ENCODE peak calls at places on chromosome 15, in seven cellular contexts. One of them, this sample, is unnamed.

GRCh38 chr15:88849376-88850122 is 45.8 kb downstream of the HAPLN3 start:
- DNase-seq in cardiac muscle cell: no peak
- DNase-seq in choroid plexus epithelial cell: no peak
- DNase-seq in mammary epithelial cell: no peak
- DNase-seq in neural progenitor cell: no peak
- DNase-seq in heart left ventricle: no peak
- DNase-seq in dorsolateral prefrontal cortex: no peak
- DNase-seq in this sample: no peak

GRCh38 chr15:32919749-32920414 is 202.1 kb downstream of the GREM1 start:
- DNase-seq in cardiac muscle cell: peak
- DNase-seq in choroid plexus epithelial cell: peak
- DNase-seq in mammary epithelial cell: no peak
- DNase-seq in neural progenitor cell: no peak
- DNase-seq in heart left ventricle: no peak
- DNase-seq in dorsolateral prefrontal cortex: no peak
- DNase-seq in this sample: peak

GRCh38 chr15:82535566-82536408 is 4.5 kb downstream of the RPS17 start:
- DNase-seq in cardiac muscle cell: no peak
- DNase-seq in choroid plexus epithelial cell: no peak
- DNase-seq in mammary epithelial cell: no peak
- DNase-seq in neural progenitor cell: no peak
- DNase-seq in heart left ventricle: no peak
- DNase-seq in dorsolateral prefrontal cortex: no peak
- DNase-seq in this sample: no peak

GRCh38 chr15:25375557-25375956 is 63.3 kb downstream of the UBE3A start:
- DNase-seq in cardiac muscle cell: peak
- DNase-seq in choroid plexus epithelial cell: no peak
- DNase-seq in mammary epithelial cell: no peak
- DNase-seq in neural progenitor cell: no peak
- DNase-seq in heart left ventricle: no peak
- DNase-seq in dorsolateral prefrontal cortex: no peak
- DNase-seq in this sample: no peak

GRCh38 chr15:65833501-65834220 is 35.6 kb upstream of the RAB11A start:
- DNase-seq in cardiac muscle cell: no peak
- DNase-seq in choroid plexus epithelial cell: peak
- DNase-seq in mammary epithelial cell: no peak
- DNase-seq in neural progenitor cell: no peak
- DNase-seq in heart left ventricle: peak
- DNase-seq in dorsolateral prefrontal cortex: no peak
- DNase-seq in this sample: no peak

GRCh38 chr15:97717806-97718205 is 242.7 kb upstream of the ARRDC4 start:
- DNase-seq in cardiac muscle cell: no peak
- DNase-seq in choroid plexus epithelial cell: no peak
- DNase-seq in mammary epithelial cell: no peak
- DNase-seq in neural progenitor cell: no peak
- DNase-seq in heart left ventricle: no peak
- DNase-seq in dorsolateral prefrontal cortex: no peak
- DNase-seq in this sample: no peak

GRCh38 chr15:83626171-83626802 is 27.6 kb upstream of the ADAMTSL3 start:
- DNase-seq in cardiac muscle cell: peak
- DNase-seq in choroid plexus epithelial cell: peak
- DNase-seq in mammary epithelial cell: peak
- DNase-seq in neural progenitor cell: no peak
- DNase-seq in heart left ventricle: no peak
- DNase-seq in dorsolateral prefrontal cortex: no peak
- DNase-seq in this sample: no peak

GRCh38 chr15:64773606-64774555 is 1.5 kb downstream of the RBPMS2 start:
- DNase-seq in cardiac muscle cell: no peak
- DNase-seq in choroid plexus epithelial cell: no peak
- DNase-seq in mammary epithelial cell: no peak
- DNase-seq in neural progenitor cell: no peak
- DNase-seq in heart left ventricle: no peak
- DNase-seq in dorsolateral prefrontal cortex: no peak
- DNase-seq in this sample: no peak

GRCh38 chr15:23645379-23646164 is 2.1 kb downstream of the MAGEL2 start:
- DNase-seq in cardiac muscle cell: no peak
- DNase-seq in choroid plexus epithelial cell: no peak
- DNase-seq in mammary epithelial cell: no peak
- DNase-seq in neural progenitor cell: peak
- DNase-seq in heart left ventricle: no peak
- DNase-seq in dorsolateral prefrontal cortex: no peak
- DNase-seq in this sample: no peak

GRCh38 chr15:29693225-29693624 is 129.0 kb downstream of the TJP1 start:
- DNase-seq in cardiac muscle cell: no peak
- DNase-seq in choroid plexus epithelial cell: no peak
- DNase-seq in mammary epithelial cell: peak
- DNase-seq in neural progenitor cell: no peak
- DNase-seq in heart left ventricle: no peak
- DNase-seq in dorsolateral prefrontal cortex: no peak
- DNase-seq in this sample: no peak

GRCh38 chr15:58724471-58724870 is 25.0 kb downstream of the ADAM10 start:
- DNase-seq in cardiac muscle cell: peak
- DNase-seq in choroid plexus epithelial cell: peak
- DNase-seq in mammary epithelial cell: no peak
- DNase-seq in neural progenitor cell: no peak
- DNase-seq in heart left ventricle: no peak
- DNase-seq in dorsolateral prefrontal cortex: no peak
- DNase-seq in this sample: peak

GRCh38 chr15:80800067-80800466 is 20.9 kb downstream of the CEMIP start:
- DNase-seq in cardiac muscle cell: no peak
- DNase-seq in choroid plexus epithelial cell: no peak
- DNase-seq in mammary epithelial cell: no peak
- DNase-seq in neural progenitor cell: no peak
- DNase-seq in heart left ventricle: no peak
- DNase-seq in dorsolateral prefrontal cortex: no peak
- DNase-seq in this sample: no peak

GRCh38 chr15:25930931-25931330 is 67.8 kb upstream of the ATP10A start:
- DNase-seq in cardiac muscle cell: no peak
- DNase-seq in choroid plexus epithelial cell: no peak
- DNase-seq in mammary epithelial cell: no peak
- DNase-seq in neural progenitor cell: no peak
- DNase-seq in heart left ventricle: no peak
- DNase-seq in dorsolateral prefrontal cortex: no peak
- DNase-seq in this sample: no peak

GRCh38 chr15:80173022-80173759 is 20.4 kb downstream of the FAH start:
- DNase-seq in cardiac muscle cell: peak
- DNase-seq in choroid plexus epithelial cell: peak
- DNase-seq in mammary epithelial cell: peak
- DNase-seq in neural progenitor cell: peak
- DNase-seq in heart left ventricle: no peak
- DNase-seq in dorsolateral prefrontal cortex: peak
- DNase-seq in this sample: peak

GRCh38 chr15:58161436-58161835 is 23.3 kb downstream of the AQP9 start:
- DNase-seq in cardiac muscle cell: no peak
- DNase-seq in choroid plexus epithelial cell: no peak
- DNase-seq in mammary epithelial cell: no peak
- DNase-seq in neural progenitor cell: no peak
- DNase-seq in heart left ventricle: no peak
- DNase-seq in dorsolateral prefrontal cortex: no peak
- DNase-seq in this sample: no peak

GRCh38 chr15:101175396-101175795 is 76.5 kb downstream of the CHSY1 start:
- DNase-seq in cardiac muscle cell: no peak
- DNase-seq in choroid plexus epithelial cell: no peak
- DNase-seq in mammary epithelial cell: no peak
- DNase-seq in neural progenitor cell: no peak
- DNase-seq in heart left ventricle: no peak
- DNase-seq in dorsolateral prefrontal cortex: no peak
- DNase-seq in this sample: no peak

GRCh38 chr15:32651229-32651837 is 9.8 kb downstream of the SCG5 start:
- DNase-seq in cardiac muscle cell: peak
- DNase-seq in choroid plexus epithelial cell: peak
- DNase-seq in mammary epithelial cell: peak
- DNase-seq in neural progenitor cell: peak
- DNase-seq in heart left ventricle: no peak
- DNase-seq in dorsolateral prefrontal cortex: peak
- DNase-seq in this sample: peak

GRCh38 chr15:48855501-48856440 is 22.2 kb upstream of the EID1 start:
- DNase-seq in cardiac muscle cell: peak
- DNase-seq in choroid plexus epithelial cell: peak
- DNase-seq in mammary epithelial cell: no peak
- DNase-seq in neural progenitor cell: peak
- DNase-seq in heart left ventricle: no peak
- DNase-seq in dorsolateral prefrontal cortex: no peak
- DNase-seq in this sample: peak

GRCh38 chr15:98668566-98669308 is 20.4 kb downstream of the IGF1R start:
- DNase-seq in cardiac muscle cell: no peak
- DNase-seq in choroid plexus epithelial cell: peak
- DNase-seq in mammary epithelial cell: peak
- DNase-seq in neural progenitor cell: no peak
- DNase-seq in heart left ventricle: no peak
- DNase-seq in dorsolateral prefrontal cortex: no peak
- DNase-seq in this sample: peak

GRCh38 chr15:89321521-89322410 is 12.9 kb downstream of the POLG start:
- DNase-seq in cardiac muscle cell: no peak
- DNase-seq in choroid plexus epithelial cell: no peak
- DNase-seq in mammary epithelial cell: no peak
- DNase-seq in neural progenitor cell: no peak
- DNase-seq in heart left ventricle: no peak
- DNase-seq in dorsolateral prefrontal cortex: no peak
- DNase-seq in this sample: no peak

GRCh38 chr15:41633609-41634008 is 26.6 kb upstream of the MGA start:
- DNase-seq in cardiac muscle cell: no peak
- DNase-seq in choroid plexus epithelial cell: no peak
- DNase-seq in mammary epithelial cell: no peak
- DNase-seq in neural progenitor cell: no peak
- DNase-seq in heart left ventricle: no peak
- DNase-seq in dorsolateral prefrontal cortex: no peak
- DNase-seq in this sample: no peak

DNA sequence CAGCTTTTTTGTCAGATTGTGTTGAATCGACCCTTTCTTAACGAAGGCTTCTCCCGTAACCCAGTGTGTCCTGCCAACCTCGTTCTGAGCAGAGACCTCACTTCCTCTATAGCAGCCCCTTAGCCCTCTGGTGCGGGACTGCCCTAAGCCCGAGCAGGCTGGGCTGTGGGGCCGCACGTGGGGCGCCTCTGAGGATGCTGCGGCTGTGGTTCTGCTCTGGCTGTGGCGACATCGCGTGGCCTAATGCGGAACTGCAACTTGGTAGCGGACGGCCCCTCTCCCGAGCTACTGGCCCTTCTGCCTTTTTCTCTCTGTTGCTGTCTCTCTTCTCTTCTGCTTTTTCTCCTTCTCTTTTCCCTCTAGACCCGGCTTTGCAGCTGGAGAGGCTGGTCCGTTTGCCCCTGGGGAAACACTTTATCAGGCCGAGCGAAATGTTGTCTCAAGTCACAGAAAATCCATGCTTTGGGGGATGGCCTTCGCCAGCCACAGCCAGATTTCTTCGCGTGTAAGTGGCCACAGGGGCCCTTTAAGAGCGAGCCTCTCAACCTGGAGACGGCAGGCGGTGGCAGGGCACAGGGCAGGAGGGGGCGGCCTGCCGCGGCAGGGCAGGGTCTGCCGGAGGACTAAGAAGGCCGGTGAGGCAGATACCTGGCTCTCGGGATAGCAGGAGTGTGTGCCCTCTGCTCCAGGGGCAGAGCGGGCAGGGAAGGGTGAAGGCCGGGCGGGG is 19.4 kb upstream of the KIF23 start:
- DNase-seq in cardiac muscle cell: peak
- DNase-seq in choroid plexus epithelial cell: peak
- DNase-seq in mammary epithelial cell: peak
- DNase-seq in neural progenitor cell: peak
- DNase-seq in heart left ventricle: peak
- DNase-seq in dorsolateral prefrontal cortex: peak
- DNase-seq in this sample: peak
- H3K4me3 ChIP-seq in cardiac muscle cell: no peak
- H3K4me3 ChIP-seq in choroid plexus epithelial cell: no peak
- H3K4me3 ChIP-seq in mammary epithelial cell: no peak
- H3K4me3 ChIP-seq in neural progenitor cell: no peak
- H3K4me3 ChIP-seq in heart left ventricle: peak
- H3K4me3 ChIP-seq in dorsolateral prefrontal cortex: peak
- H3K4me3 ChIP-seq in this sample: no peak

GRCh38 chr15:40354408-40355171 is 3.4 kb upstream of the DISP2 start:
- DNase-seq in cardiac muscle cell: peak
- DNase-seq in choroid plexus epithelial cell: peak
- DNase-seq in mammary epithelial cell: no peak
- DNase-seq in neural progenitor cell: peak
- DNase-seq in heart left ventricle: no peak
- DNase-seq in dorsolateral prefrontal cortex: peak
- DNase-seq in this sample: peak
- TF ChIP-seq CTCF in cardiac muscle cell: peak
- TF ChIP-seq CTCF in choroid plexus epithelial cell: peak
- TF ChIP-seq CTCF in mammary epithelial cell: peak
- TF ChIP-seq CTCF in neural progenitor cell: peak
- TF ChIP-seq CTCF in heart left ventricle: peak
- TF ChIP-seq CTCF in dorsolateral prefrontal cortex: peak
- TF ChIP-seq CTCF in this sample: peak

GRCh38 chr15:45378913-45379262 is 544 bp upstream of the GATM start:
- DNase-seq in cardiac muscle cell: no peak
- DNase-seq in choroid plexus epithelial cell: no peak
- DNase-seq in mammary epithelial cell: no peak
- DNase-seq in neural progenitor cell: peak
- DNase-seq in heart left ventricle: peak
- DNase-seq in dorsolateral prefrontal cortex: no peak
- DNase-seq in this sample: no peak
- H3K4me3 ChIP-seq in cardiac muscle cell: peak
- H3K4me3 ChIP-seq in choroid plexus epithelial cell: no peak
- H3K4me3 ChIP-seq in mammary epithelial cell: peak
- H3K4me3 ChIP-seq in neural progenitor cell: peak
- H3K4me3 ChIP-seq in heart left ventricle: peak
- H3K4me3 ChIP-seq in dorsolateral prefrontal cortex: peak
- H3K4me3 ChIP-seq in this sample: no peak

GRCh38 chr15:85589873-85590272 is 204.9 kb downstream of the KLHL25 start:
- DNase-seq in cardiac muscle cell: peak
- DNase-seq in choroid plexus epithelial cell: peak
- DNase-seq in mammary epithelial cell: peak
- DNase-seq in neural progenitor cell: no peak
- DNase-seq in heart left ventricle: no peak
- DNase-seq in dorsolateral prefrontal cortex: no peak
- DNase-seq in this sample: peak

GRCh38 chr15:85591622-85592021 is 203.1 kb downstream of the KLHL25 start:
- DNase-seq in cardiac muscle cell: no peak
- DNase-seq in choroid plexus epithelial cell: no peak
- DNase-seq in mammary epithelial cell: no peak
- DNase-seq in neural progenitor cell: no peak
- DNase-seq in heart left ventricle: no peak
- DNase-seq in dorsolateral prefrontal cortex: no peak
- DNase-seq in this sample: no peak

GRCh38 chr15:85588657-85589056 is 206.1 kb downstream of the KLHL25 start:
- DNase-seq in cardiac muscle cell: peak
- DNase-seq in choroid plexus epithelial cell: peak
- DNase-seq in mammary epithelial cell: peak
- DNase-seq in neural progenitor cell: no peak
- DNase-seq in heart left ventricle: no peak
- DNase-seq in dorsolateral prefrontal cortex: no peak
- DNase-seq in this sample: no peak

GRCh38 chr15:85593809-85594441 is 200.8 kb downstream of the KLHL25 start:
- DNase-seq in cardiac muscle cell: no peak
- DNase-seq in choroid plexus epithelial cell: no peak
- DNase-seq in mammary epithelial cell: no peak
- DNase-seq in neural progenitor cell: no peak
- DNase-seq in heart left ventricle: no peak
- DNase-seq in dorsolateral prefrontal cortex: no peak
- DNase-seq in this sample: no peak

DNA sequence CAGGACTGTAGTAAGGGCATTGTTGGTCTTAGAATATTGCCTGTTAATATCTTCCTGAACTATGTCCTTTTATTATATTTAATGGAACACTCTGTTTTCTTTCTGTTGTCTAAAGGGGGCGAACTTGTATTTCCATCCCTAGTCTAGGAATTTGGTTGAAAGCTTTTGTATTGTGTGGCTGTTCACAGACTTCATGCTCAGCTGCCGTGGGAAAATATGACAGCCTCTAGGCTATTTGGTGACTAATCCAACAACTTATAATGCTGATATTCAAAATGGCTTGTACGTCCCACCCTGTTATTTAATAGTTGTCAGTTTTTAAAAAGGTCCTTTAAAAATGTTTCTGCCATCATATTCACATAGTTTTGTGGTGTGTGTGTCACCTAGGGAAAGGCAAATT is 202.6 kb downstream of the KLHL25 start:
- DNase-seq in cardiac muscle cell: peak
- DNase-seq in choroid plexus epithelial cell: peak
- DNase-seq in mammary epithelial cell: peak
- DNase-seq in neural progenitor cell: no peak
- DNase-seq in heart left ventricle: no peak
- DNase-seq in dorsolateral prefrontal cortex: no peak
- DNase-seq in this sample: peak
- TF ChIP-seq CTCF in cardiac muscle cell: peak
- TF ChIP-seq CTCF in choroid plexus epithelial cell: peak
- TF ChIP-seq CTCF in mammary epithelial cell: no peak
- TF ChIP-seq CTCF in neural progenitor cell: no peak
- TF ChIP-seq CTCF in heart left ventricle: peak
- TF ChIP-seq CTCF in dorsolateral prefrontal cortex: peak
- TF ChIP-seq CTCF in this sample: peak

This sample was measured in astrocyte of the spinal cord.